ENCODE peak calls at places on chromosomes 4 and X, in four cellular contexts. B is aorta; M is CD8-positive, alpha-beta T cell; A is psoas muscle. J is an unnamed sample.

GRCh38 chr4:153427363-153428071 is 38.6 kb upstream of the TMEM131L start:
- DNase-seq in B (no peak), M (no peak), A (no peak), J (no peak)

GRCh38 chr4:20925176-20925575 is 224.9 kb downstream of the PACRGL start:
- DNase-seq in B (no peak), M (no peak), A (no peak), J (no peak)

GRCh38 chrX:12439396-12439795 is 301.1 kb downstream of the FRMPD4 start:
- DNase-seq in B (no peak), M (no peak), A (no peak), J (no peak)

GRCh38 chr4:25563071-25563564 is 92.5 kb upstream of the SLC34A2 start:
- DNase-seq in B (peak; percentile 20), M (no peak), A (no peak), J (peak; percentile 63)

GRCh38 chrX:119887721-119888425 is 7.8 kb upstream of the AKAP14 start:
- DNase-seq in B (peak; percentile 80), M (peak; percentile 66), A (peak; percentile 68), J (peak; percentile 59)

GRCh38 chr4:102263024-102263787 is 82.1 kb downstream of the SLC39A8 start:
- DNase-seq in B (no peak), M (no peak), A (no peak), J (no peak)

GRCh38 chrX:586351-586750 is 44.2 kb upstream of the SHOX start:
- DNase-seq in B (no peak), M (no peak), A (no peak), J (peak; percentile 31)

GRCh38 chr4:112140536-112140935 is 4.7 kb upstream of the FAM241A start:
- DNase-seq in B (no peak), M (no peak), A (no peak), J (no peak)

GRCh38 chr4:53616219-53616618 is 24.9 kb upstream of the LNX1 start:
- DNase-seq in B (no peak), M (no peak), A (no peak), J (no peak)

GRCh38 chr4:14289708-14290107 is 662.2 kb upstream of the BOD1L1 start:
- DNase-seq in B (no peak), M (no peak), A (no peak), J (no peak)

GRCh38 chr4:76809594-76810305 is 88.2 kb downstream of the SOWAHB start:
- DNase-seq in B (no peak), M (no peak), A (no peak), J (no peak)

GRCh38 chrX:139559383-139560042 is 29.0 kb downstream of the F9 start:
- DNase-seq in B (no peak), M (no peak), A (no peak), J (no peak)

GRCh38 chrX:80430826-80431501 is 10.7 kb downstream of the TENT5D start:
- DNase-seq in B (no peak), M (no peak), A (no peak), J (no peak)

GRCh38 chr4:7381221-7381889 is 53.4 kb downstream of the PSAPL1 start:
- DNase-seq in B (peak; percentile 53), M (no peak), A (no peak), J (peak; percentile 30)

GRCh38 chrX:24777660-24778059 is 83.9 kb downstream of the POLA1 start:
- DNase-seq in B (no peak), M (no peak), A (no peak), J (no peak)

GRCh38 chr4:122542411-122543236 is 78.2 kb downstream of the IL21 start:
- DNase-seq in B (no peak), M (no peak), A (no peak), J (no peak)

GRCh38 chr4:157217708-157218107 is 2.8 kb upstream of the GRIA2 start:
- DNase-seq in B (no peak), M (no peak), A (no peak), J (no peak)

GRCh38 chr4:160193787-160194186 is 1090.9 kb downstream of the RAPGEF2 start:
- DNase-seq in B (no peak), M (no peak), A (no peak), J (no peak)

GRCh38 chr4:13143704-13144103 is 340.4 kb downstream of the RAB28 start:
- DNase-seq in B (no peak), M (no peak), A (no peak), J (no peak)

GRCh38 chr4:106062452-106062875 is 167.2 kb downstream of the NPNT start:
- DNase-seq in B (no peak), M (no peak), A (no peak), J (peak; percentile 4)

GRCh38 chrX:137290011-137290410 is 256.2 kb upstream of the GPR101 start:
- DNase-seq in B (no peak), M (no peak), A (no peak), J (no peak)

GRCh38 chrX:68433155-68433980 is at the start of gene OPHN1:
- DNase-seq in B (peak; percentile 89), M (no peak), A (peak; percentile 87), J (peak; percentile 80)

GRCh38 chr4:117783716-117784115 is 250.6 kb upstream of the NDST3 start:
- DNase-seq in B (no peak), M (no peak), A (no peak), J (peak; percentile 2)

GRCh38 chr4:57329279-57329678 is 219.1 kb upstream of the IGFBP7 start:
- DNase-seq in B (no peak), M (no peak), A (no peak), J (no peak)

GRCh38 chrX:46251755-46252154 is 293.5 kb downstream of the ZNF674 start:
- DNase-seq in B (no peak), M (no peak), A (no peak), J (no peak)

GRCh38 chr4:82900016-82900334 is 560 bp upstream of the THAP9 start:
- DNase-seq in B (no peak), M (no peak), A (no peak), J (no peak)

GRCh38 chrX:41515376-41515775 is 68.2 kb downstream of the NYX start:
- DNase-seq in B (no peak), M (no peak), A (no peak), J (no peak)

GRCh38 chr4:94813221-94813620 is 55.5 kb downstream of the BMPR1B start:
- DNase-seq in B (no peak), M (no peak), A (no peak), J (no peak)

GRCh38 chr4:88244821-88245579 is 39.4 kb downstream of the PPM1K start:
- DNase-seq in B (no peak), M (peak; percentile 71), A (peak; percentile 86), J (peak; percentile 18)

GRCh38 chr4:151238477-151238876 is 38.5 kb upstream of the PRSS48 start:
- DNase-seq in B (no peak), M (no peak), A (no peak), J (no peak)

GRCh38 chrX:17773221-17773876 is 36.1 kb downstream of the SCML1 start:
- DNase-seq in B (no peak), M (no peak), A (no peak), J (no peak)
- H3K27me3 ChIP-seq in B (no peaks in the 10 kb centered on the region), M (no peaks in the 10 kb centered on the region), A (no peaks in the 10 kb centered on the region), J (no peaks in the 10 kb centered on the region)

DNA sequence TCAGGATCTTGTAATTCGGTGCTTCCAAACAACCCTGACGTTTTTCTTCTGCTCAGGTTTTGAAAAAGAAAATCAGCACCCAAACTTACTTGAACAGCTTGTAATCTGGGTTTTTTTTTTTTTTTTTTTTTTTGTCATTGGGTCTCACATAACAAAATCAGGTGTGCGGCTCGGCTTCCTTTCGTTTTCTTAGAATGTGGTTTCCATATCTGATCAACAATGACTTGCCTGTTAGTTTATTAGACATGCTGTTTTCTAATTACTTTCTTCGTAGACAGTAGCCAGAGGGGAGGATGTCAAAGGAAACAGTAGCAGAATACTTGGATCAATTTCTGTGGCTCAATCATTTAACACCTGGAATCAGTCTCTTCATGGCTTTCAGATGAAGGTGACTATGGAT is 890 bp upstream of the FREM3 start:
- DNase-seq in B (no peak), M (no peak), A (no peak), J (no peak)
- H3K27me3 ChIP-seq in B (no peaks in the 10 kb centered on the region), M (peaks cover 13% of the 10 kb centered on the region), A (peaks cover 4% of the 10 kb centered on the region), J (peaks cover 10% of the 10 kb centered on the region)

DNA sequence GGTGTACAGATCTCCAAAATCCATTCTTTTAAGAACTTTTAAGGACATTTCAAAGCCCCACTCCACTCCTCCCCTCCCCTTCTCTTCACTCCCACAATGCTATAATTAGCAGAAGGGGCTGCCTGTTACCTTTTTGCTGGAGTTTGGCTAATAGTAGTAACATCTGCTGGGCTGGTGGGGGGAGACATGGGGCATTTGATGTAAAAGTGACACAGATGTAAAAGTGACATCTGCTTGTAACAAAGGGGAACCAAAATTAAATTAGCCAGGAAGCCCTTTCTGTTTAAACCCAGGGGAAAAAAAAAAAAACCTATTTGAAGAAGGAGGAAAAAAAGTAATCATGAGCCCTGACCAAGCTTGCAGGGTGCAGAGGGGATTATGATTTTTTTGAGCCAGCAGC is 5.4 kb upstream of the PHOX2B start:
- DNase-seq in B (no peak), M (no peak), A (no peak), J (no peak)
- H3K27me3 ChIP-seq in B (no peaks in the 10 kb centered on the region), M (peaks cover 13% of the 10 kb centered on the region), A (peaks cover 13% of the 10 kb centered on the region), J (peaks cover 3% of the 10 kb centered on the region)

DNA sequence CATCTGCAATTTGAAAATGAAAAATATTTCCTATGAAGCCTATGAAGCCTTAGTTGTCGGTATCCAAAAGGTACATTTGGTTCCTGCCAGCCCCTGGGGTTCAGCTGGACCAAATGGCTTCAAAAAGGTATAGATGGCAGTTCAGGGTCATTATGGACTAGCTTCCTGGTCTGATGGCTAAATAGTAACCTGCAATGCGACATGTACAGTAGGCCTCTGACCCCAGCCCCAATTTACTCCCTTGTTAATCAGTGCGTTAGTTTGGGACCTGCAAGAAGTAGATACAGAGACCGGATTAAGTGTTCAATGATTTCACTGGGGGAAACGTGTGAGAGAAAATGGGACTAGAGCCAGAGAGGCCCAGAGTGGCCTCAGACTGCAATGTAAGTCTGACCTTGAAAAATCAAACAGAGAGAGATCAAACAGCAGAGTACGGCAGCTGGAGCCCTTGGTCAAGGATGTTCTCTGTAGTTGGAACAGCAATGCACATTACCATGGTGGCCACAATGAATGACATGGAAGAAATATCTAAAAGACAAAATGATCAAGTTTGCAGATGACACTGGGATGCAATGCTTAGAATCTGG is 115.0 kb upstream of the MBNL3 start:
- DNase-seq in B (no peak), M (no peak), A (no peak), J (no peak)
- H3K27me3 ChIP-seq in B (no peaks in the 10 kb centered on the region), M (no peaks in the 10 kb centered on the region), A (no peaks in the 10 kb centered on the region), J (no peaks in the 10 kb centered on the region)

GRCh38 chrX:153817291-153817690 is 13.1 kb downstream of the PDZD4 start:
- DNase-seq in B (no peak), M (no peak), A (no peak), J (no peak)

GRCh38 chrX:153816821-153817220 is 13.5 kb downstream of the PDZD4 start:
- DNase-seq in B (no peak), M (peak; percentile 61), A (no peak), J (no peak)

GRCh38 chrX:153819398-153820083 is 10.8 kb downstream of the PDZD4 start:
- DNase-seq in B (peak; percentile 68), M (no peak), A (no peak), J (no peak)

GRCh38 chrX:153820601-153821000 is 9.7 kb downstream of the PDZD4 start:
- DNase-seq in B (peak; percentile 44), M (no peak), A (no peak), J (no peak)

GRCh38 chrX:153818571-153819397 is 11.6 kb downstream of the PDZD4 start:
- DNase-seq in B (no peak), M (peak; percentile 70), A (peak; percentile 61), J (no peak)
- H3K27me3 ChIP-seq in B (no peaks in the 10 kb centered on the region), M (no peaks in the 10 kb centered on the region), A (no peaks in the 10 kb centered on the region), J (no peaks in the 10 kb centered on the region)

GRCh38 chr4:8870647-8871416 is 807 bp downstream of the HMX1 start:
- DNase-seq in B (no peak), M (no peak), A (no peak), J (peak; percentile 17)
- H3K27me3 ChIP-seq in B (no peaks in the 10 kb centered on the region), M (peaks cover 14% of the 10 kb centered on the region), A (no peaks in the 10 kb centered on the region), J (no peaks in the 10 kb centered on the region)

J was measured in MG63.